ENCODE peak calls at places on chromosomes 5 and 9, in seven cellular contexts. X is HCT116; G is kidney; W is pancreas; C is neural progenitor cell; S is CD8-positive, alpha-beta memory T cell; O is IMR-90. I is an unnamed sample. For H3K9me3, the result is how much of the 10 kb centered on the place peaks cover.

GRCh38 chr5:158421329-158421728 is 562.4 kb upstream of the CLINT1 start:
- DNase-seq in C (no peak), S (no peak), G (no peak), X (no peak), O (no peak), W (no peak), I (no peak)

GRCh38 chr5:151670953-151671636 is 15.6 kb downstream of the SPARC start:
- DNase-seq in X (no peak), G (no peak), C (no peak), W (no peak), O (peak), S (no peak), I (peak)

GRCh38 chr5:86757824-86758223 is 140.1 kb downstream of the COX7C start:
- DNase-seq in G (no peak), X (peak), W (no peak), S (no peak), C (no peak), O (peak), I (no peak)

GRCh38 chr5:150180241-150181027 is 9.4 kb upstream of the SLC6A7 start:
- DNase-seq in W (no peak), O (peak), G (peak), S (no peak), C (no peak), X (no peak), I (peak)

GRCh38 chr5:164475339-164475977 is 970.0 kb downstream of the MAT2B start:
- DNase-seq in C (peak), O (peak), X (no peak), G (no peak), S (no peak), W (no peak), I (no peak)

GRCh38 chr5:136143763-136144162 is 11.1 kb downstream of the SMAD5 start:
- DNase-seq in G (no peak), W (no peak), C (no peak), O (no peak), S (no peak), X (no peak), I (no peak)

GRCh38 chr9:129310666-129311350 is 132.7 kb upstream of the IER5L start:
- DNase-seq in S (no peak), W (no peak), C (no peak), G (peak), O (peak), X (no peak), I (no peak)

GRCh38 chr9:123550012-123550411 is 194.0 kb downstream of the CRB2 start:
- DNase-seq in G (no peak), S (no peak), C (peak), O (no peak), W (no peak), X (no peak), I (no peak)

GRCh38 chr5:138874771-138875628 is at the start of gene LRRTM2:
- DNase-seq in C (peak), S (no peak), W (no peak), G (no peak), X (no peak), O (peak), I (peak)

GRCh38 chr5:74596930-74597329 is 43.6 kb downstream of the ENC1 start:
- DNase-seq in S (no peak), G (no peak), X (no peak), W (no peak), O (no peak), C (peak), I (no peak)

GRCh38 chr9:95726756-95727155 is 148.7 kb upstream of the ERCC6L2 start:
- DNase-seq in G (no peak), W (no peak), O (peak), C (peak), X (peak), S (peak), I (no peak)

GRCh38 chr9:97556036-97556720 is 54.7 kb downstream of the TMOD1 start:
- DNase-seq in W (no peak), C (no peak), S (no peak), O (no peak), X (no peak), G (no peak), I (no peak)

GRCh38 chr5:23727271-23727670 is 219.9 kb downstream of the PRDM9 start:
- DNase-seq in W (no peak), O (no peak), X (no peak), G (no peak), S (no peak), C (no peak), I (no peak)

GRCh38 chr5:91079037-91079436 is 304.1 kb downstream of the ARRDC3 start:
- DNase-seq in X (no peak), G (no peak), W (no peak), S (no peak), O (no peak), C (no peak), I (no peak)

GRCh38 chr5:180868960-180869359 is 7.9 kb upstream of the ZFP62 start:
- DNase-seq in W (peak), X (peak), G (peak), C (peak), S (peak), O (peak), I (peak)

GRCh38 chr9:135244751-135245221 is 157.3 kb downstream of the OLFM1 start:
- DNase-seq in X (no peak), W (peak), S (no peak), C (no peak), O (no peak), G (peak), I (peak)

GRCh38 chr9:137428841-137429545 is 5.8 kb downstream of the NOXA1 start:
- DNase-seq in W (peak), S (no peak), C (no peak), X (no peak), O (no peak), G (peak), I (no peak)

GRCh38 chr5:133708451-133708850 is 96.1 kb upstream of the FSTL4 start:
- DNase-seq in X (no peak), G (no peak), O (no peak), C (no peak), S (no peak), W (no peak), I (peak)

GRCh38 chr9:74527718-74528117 is 30.6 kb downstream of the RORB start:
- DNase-seq in G (no peak), W (no peak), C (no peak), S (no peak), O (no peak), X (no peak), I (no peak)
- H3K4me3 ChIP-seq in G (no peak), W (no peak), C (no peak), S (no peak), O (no peak), X (no peak), I (no peak)

DNA sequence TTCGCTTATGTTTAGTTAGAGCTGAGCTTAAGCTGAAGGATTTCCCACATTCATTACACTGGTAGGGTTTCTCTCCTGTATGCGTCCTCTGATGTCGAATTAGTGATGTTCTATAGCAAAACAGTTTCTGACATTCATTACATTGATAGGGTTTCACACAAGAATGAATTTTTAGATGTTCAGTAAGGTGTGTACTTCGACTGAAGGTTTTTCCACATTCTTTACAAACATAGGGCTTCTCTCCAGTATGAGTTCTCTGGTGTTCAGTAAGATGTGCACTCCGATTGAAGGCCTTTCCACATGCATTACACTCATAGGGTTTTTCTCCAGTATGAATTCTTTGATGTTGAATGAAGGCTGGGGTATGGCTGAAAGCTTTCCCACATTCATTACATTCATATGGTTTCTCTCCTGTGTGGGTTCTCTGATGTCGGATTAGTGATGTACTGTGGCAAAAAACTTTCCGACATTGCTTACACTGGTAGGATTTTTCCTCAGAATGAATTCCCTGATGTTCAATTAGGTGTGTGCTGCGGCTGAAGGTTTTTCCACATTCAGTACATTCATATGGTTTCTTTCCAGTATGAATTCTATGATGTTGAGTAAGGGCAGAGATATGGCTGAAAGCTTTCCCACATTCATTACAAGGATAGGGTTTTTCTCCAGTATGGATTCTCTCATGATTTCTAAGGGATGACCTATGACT is 14.6 kb downstream of the ZNF883 start:
- DNase-seq in G (no peak), O (no peak), S (no peak), X (no peak), C (no peak), W (no peak), I (no peak)
- H3K9me3 ChIP-seq in G (under half), O (under half), S (under half), X (under half), C (half or more), W (under half), I (under half)

GRCh38 chr5:34923694-34924461 is 5.5 kb upstream of the DNAJC21 start:
- DNase-seq in S (no peak), O (peak), X (peak), G (no peak), C (no peak), W (no peak), I (peak)
- H3K4me3 ChIP-seq in S (no peak), O (no peak), X (peak), G (no peak), C (no peak), W (no peak), I (no peak)

GRCh38 chr5:3105172-3105571 is 353.7 kb upstream of the IRX2 start:
- DNase-seq in G (no peak), S (no peak), O (no peak), C (no peak), X (no peak), W (no peak), I (no peak)

GRCh38 chr5:3104446-3105047 is 353.1 kb upstream of the IRX2 start:
- DNase-seq in C (peak), W (no peak), S (no peak), X (no peak), O (no peak), G (no peak), I (no peak)

GRCh38 chr5:3102531-3102930 is 351.1 kb upstream of the IRX2 start:
- DNase-seq in S (no peak), O (no peak), C (no peak), G (no peak), X (no peak), W (no peak), I (no peak)

GRCh38 chr5:3101561-3101960 is 350.1 kb upstream of the IRX2 start:
- DNase-seq in C (peak), X (no peak), W (no peak), S (no peak), G (no peak), O (no peak), I (no peak)

DNA sequence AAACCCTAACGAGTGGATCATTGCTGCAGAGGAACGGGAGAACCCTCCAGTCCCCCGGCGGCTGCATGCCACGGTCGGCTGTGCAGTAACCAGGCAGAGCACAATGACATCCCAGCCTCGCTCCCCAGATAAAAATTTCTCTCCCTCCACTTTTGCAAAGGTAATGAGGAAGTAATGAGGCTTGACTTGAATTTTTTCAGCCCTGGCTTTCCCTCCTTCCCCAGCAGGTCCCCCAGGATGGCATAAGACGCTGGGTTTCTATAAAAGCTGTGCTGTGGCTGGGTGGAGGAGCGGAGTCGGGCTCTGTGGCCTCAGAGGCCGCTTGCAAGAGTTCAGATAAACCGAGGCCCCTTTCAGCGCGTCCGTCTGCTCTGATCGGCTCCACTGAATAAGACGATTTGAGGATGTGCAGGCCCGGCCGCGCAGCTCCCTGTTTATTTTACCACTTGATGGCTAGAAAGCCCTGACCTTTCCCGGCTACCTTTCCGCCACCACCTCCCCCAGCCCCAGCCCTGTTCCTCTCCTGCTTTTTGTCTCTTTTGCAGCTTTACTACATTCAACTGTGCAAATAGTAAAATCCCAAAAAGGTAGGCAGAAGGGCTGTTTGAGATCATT is 351.9 kb upstream of the IRX2 start:
- DNase-seq in G (peak), W (no peak), C (peak), S (no peak), O (no peak), X (no peak), I (no peak)
- H3K9me3 ChIP-seq in G (under half), W (under half), C (under half), S (under half), O (under half), X (under half), I (under half)

GRCh38 chr5:67013719-67014118 is 182.9 kb downstream of the CD180 start:
- DNase-seq in O (no peak), X (no peak), S (no peak), W (no peak), G (no peak), C (no peak), I (no peak)

GRCh38 chr5:67009028-67009427 is 187.6 kb downstream of the CD180 start:
- DNase-seq in C (no peak), S (no peak), X (no peak), O (no peak), G (no peak), W (no peak), I (no peak)

GRCh38 chr5:67012241-67012640 is 184.4 kb downstream of the CD180 start:
- DNase-seq in S (no peak), X (no peak), C (no peak), W (no peak), O (peak), G (no peak), I (no peak)

GRCh38 chr5:67011422-67011821 is 185.2 kb downstream of the CD180 start:
- DNase-seq in S (no peak), C (no peak), W (no peak), X (no peak), G (no peak), O (no peak), I (no peak)

GRCh38 chr5:67010684-67011409 is 185.8 kb downstream of the CD180 start:
- DNase-seq in C (no peak), X (no peak), S (no peak), G (no peak), W (peak), O (peak), I (peak)
- H3K4me3 ChIP-seq in C (no peak), X (no peak), S (no peak), G (no peak), W (no peak), O (no peak), I (no peak)

GRCh38 chr5:166726406-166726805 is 1565.0 kb upstream of the WWC1 start:
- DNase-seq in G (no peak), W (no peak), C (no peak), X (no peak), O (no peak), S (no peak), I (no peak)

GRCh38 chr5:166725585-166725984 is 1565.9 kb upstream of the WWC1 start:
- DNase-seq in S (no peak), X (no peak), C (no peak), G (no peak), W (no peak), O (no peak), I (no peak)

GRCh38 chr5:166720026-166720425 is 1571.4 kb upstream of the WWC1 start:
- DNase-seq in X (no peak), W (no peak), C (no peak), G (no peak), S (no peak), O (no peak), I (no peak)

GRCh38 chr5:166722939-166723338 is 1568.5 kb upstream of the WWC1 start:
- DNase-seq in O (no peak), C (no peak), X (no peak), S (no peak), G (no peak), W (no peak), I (peak)

DNA sequence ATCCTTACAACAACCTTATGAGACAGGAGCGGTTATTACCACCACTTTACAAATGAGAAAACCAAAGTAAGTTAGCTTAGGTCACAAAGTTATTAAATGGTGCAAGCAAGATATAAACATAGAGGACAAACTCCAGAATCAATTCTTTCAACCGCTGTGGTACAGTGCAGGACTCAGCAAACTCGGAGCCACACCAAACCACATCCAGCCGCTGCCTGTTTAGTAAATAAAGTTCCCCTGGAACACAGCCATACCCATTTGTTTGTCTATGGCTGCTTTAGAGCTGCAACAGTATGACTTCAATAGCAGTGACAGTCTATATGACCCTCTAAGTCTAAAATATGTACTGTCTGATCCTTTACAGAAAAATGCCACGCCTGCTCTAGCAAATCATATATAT is 1567.2 kb upstream of the WWC1 start:
- DNase-seq in X (no peak), C (no peak), S (no peak), O (no peak), G (no peak), W (no peak), I (no peak)
- H3K9me3 ChIP-seq in X (under half), C (under half), S (under half), O (under half), G (under half), W (under half), I (under half)

GRCh38 chr5:124719346-124719967 is 27.0 kb downstream of the ZNF608 start:
- DNase-seq in W (no peak), S (no peak), G (no peak), C (no peak), O (no peak), X (no peak), I (no peak)

GRCh38 chr5:124721336-124721735 is 25.1 kb downstream of the ZNF608 start:
- DNase-seq in W (no peak), C (no peak), X (no peak), O (no peak), G (no peak), S (no peak), I (no peak)

GRCh38 chr5:124718376-124718775 is 28.1 kb downstream of the ZNF608 start:
- DNase-seq in S (no peak), C (no peak), W (no peak), O (no peak), G (no peak), X (no peak), I (peak)

GRCh38 chr5:124724357-124725039 is 21.9 kb downstream of the ZNF608 start:
- DNase-seq in C (no peak), G (no peak), X (no peak), S (no peak), O (no peak), W (no peak), I (no peak)

GRCh38 chr5:124720589-124720988 is 25.9 kb downstream of the ZNF608 start:
- DNase-seq in O (no peak), S (no peak), X (no peak), W (no peak), G (no peak), C (no peak), I (no peak)
- H3K4me3 ChIP-seq in O (no peak), S (no peak), X (no peak), W (no peak), G (no peak), C (no peak), I (no peak)

DNA sequence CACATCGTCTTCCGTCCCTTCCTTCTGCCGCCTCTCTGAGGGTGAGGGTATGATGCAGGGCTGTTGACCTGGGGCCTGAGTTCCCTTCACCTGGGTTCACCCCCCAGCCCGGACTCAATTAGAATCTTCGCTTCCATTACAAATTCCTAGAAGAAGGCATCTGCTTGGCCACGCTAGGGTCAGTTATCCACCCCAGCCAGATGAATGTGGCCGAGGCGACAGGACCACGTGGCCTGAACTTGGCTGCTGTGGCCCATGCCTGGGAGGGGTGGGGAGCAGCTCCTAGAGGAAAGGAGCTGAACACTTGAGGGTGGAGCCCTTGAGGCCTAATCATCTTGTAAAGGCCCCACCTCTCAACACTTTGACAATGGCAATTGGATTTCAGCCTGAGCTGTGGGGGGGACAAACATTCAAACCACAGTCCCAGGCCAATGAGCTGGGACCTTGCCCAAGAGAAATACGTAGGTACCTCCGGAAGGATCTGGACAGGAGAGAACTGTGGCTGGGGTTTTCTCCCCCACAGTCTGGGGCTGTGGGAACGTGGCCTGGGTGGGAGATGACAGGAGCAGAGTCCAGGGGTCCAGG is 90.6 kb upstream of the ADAMTS2 start:
- DNase-seq in W (no peak), C (no peak), S (no peak), O (no peak), G (no peak), X (no peak), I (no peak)
- H3K9me3 ChIP-seq in W (under half), C (under half), S (under half), O (under half), G (under half), X (under half), I (under half)

I was measured in MG63.